ENCODE peak calls at places on chromosome 1, in six cellular contexts. V, L, J, T, E and W are unnamed samples.

GRCh38 chr1:8061210-8061609 is 35.1 kb upstream of the ERRFI1 start:
- DNase-seq in V (no peak), L (peak), J (no peak), T (no peak), E (no peak), W (no peak)

GRCh38 chr1:23098463-23099170 is 70.0 kb downstream of the LUZP1 start:
- DNase-seq in V (peak), L (peak), J (peak), T (no peak), E (peak), W (peak)

GRCh38 chr1:160217466-160218165 is 12.4 kb downstream of the PEA15 start:
- DNase-seq in V (no peak), L (no peak), J (no peak), T (no peak), E (no peak), W (peak)

GRCh38 chr1:158714754-158715153 is 5.8 kb downstream of the OR6K3 start:
- DNase-seq in V (no peak), L (no peak), J (no peak), T (no peak), E (no peak), W (no peak)

GRCh38 chr1:43083375-43083774 is 88.7 kb downstream of the EBNA1BP2 start:
- DNase-seq in V (no peak), L (no peak), J (no peak), T (no peak), E (no peak), W (no peak)

GRCh38 chr1:247639381-247639981 is 34.1 kb downstream of the OR2G3 start:
- DNase-seq in V (peak), L (peak), J (peak), T (peak), E (no peak), W (peak)

GRCh38 chr1:47465605-47466004 is 27.8 kb downstream of the FOXD2 start:
- DNase-seq in V (no peak), L (no peak), J (no peak), T (no peak), E (no peak), W (no peak)

GRCh38 chr1:228871314-228872061 is 136.2 kb downstream of the RHOU start:
- DNase-seq in V (no peak), L (no peak), J (no peak), T (no peak), E (no peak), W (no peak)

GRCh38 chr1:162023547-162024501 is at the start of gene OLFML2B:
- DNase-seq in V (peak), L (peak), J (peak), T (peak), E (peak), W (peak)

GRCh38 chr1:40312238-40313205 is 4.6 kb downstream of the COL9A2 start:
- DNase-seq in V (peak), L (no peak), J (peak), T (peak), E (no peak), W (no peak)

GRCh38 chr1:92711473-92712165 is 73.3 kb downstream of the EVI5 start:
- DNase-seq in V (no peak), L (no peak), J (no peak), T (no peak), E (no peak), W (no peak)

GRCh38 chr1:232142403-232143314 is 487.3 kb downstream of the SIPA1L2 start:
- DNase-seq in V (peak), L (peak), J (no peak), T (no peak), E (no peak), W (peak)

GRCh38 chr1:228751360-228752098 is 16.2 kb downstream of the RHOU start:
- DNase-seq in V (no peak), L (no peak), J (no peak), T (no peak), E (no peak), W (no peak)

GRCh38 chr1:183093821-183094287 is 70.6 kb downstream of the LAMC1 start:
- DNase-seq in V (no peak), L (no peak), J (no peak), T (no peak), E (no peak), W (no peak)

GRCh38 chr1:21574464-21575151 is 65.4 kb downstream of the ALPL start:
- DNase-seq in V (no peak), L (peak), J (no peak), T (peak), E (peak), W (no peak)

GRCh38 chr1:172343246-172344099 is 77.0 kb upstream of the C1orf105 start:
- DNase-seq in V (no peak), L (peak), J (no peak), T (no peak), E (no peak), W (no peak)

GRCh38 chr1:12658531-12659453 is 14.9 kb downstream of the AADACL4 start:
- DNase-seq in V (peak), L (peak), J (peak), T (peak), E (peak), W (peak)

GRCh38 chr1:53038565-53038964 is 23.4 kb upstream of the PODN start:
- DNase-seq in V (no peak), L (no peak), J (no peak), T (peak), E (no peak), W (no peak)